ENCODE peak calls at places on chromosomes 12 and 14, in four cellular contexts. K is nephron progenitor cell, A is T follicular helper cell, U is endodermal cell. I is an unnamed sample.

GRCh38 chr12:123998344-123998941 is 25.4 kb downstream of the ZNF664 start:
- DNase-seq in K (no peak), A (no peak), U (no peak), I (peak)

GRCh38 chr12:33439587-33440011 is at the start of gene SYT10:
- DNase-seq in K (peak), A (no peak), U (peak), I (peak)

GRCh38 chr14:77000340-77001235 is 27.9 kb downstream of the IRF2BPL start:
- DNase-seq in K (peak), A (no peak), U (peak), I (peak)

GRCh38 chr12:124698211-124698997 is 131.0 kb upstream of the NCOR2 start:
- DNase-seq in K (no peak), A (no peak), U (no peak), I (peak)

GRCh38 chr12:124500232-124501079 is 67.0 kb downstream of the NCOR2 start:
- DNase-seq in K (peak), A (no peak), U (peak), I (peak)

GRCh38 chr14:74528406-74528805 is 34.8 kb downstream of the ISCA2 start:
- DNase-seq in K (no peak), A (no peak), U (no peak), I (no peak)

GRCh38 chr14:50667491-50668007 is 557 bp downstream of the SAV1 start:
- DNase-seq in K (no peak), A (peak), U (peak), I (no peak)

GRCh38 chr12:121295746-121296617 is 527 bp downstream of the CAMKK2 start:
- DNase-seq in K (peak), A (no peak), U (peak), I (peak)

GRCh38 chr12:10067942-10068341 is 30.8 kb downstream of the CLEC1A start:
- DNase-seq in K (no peak), A (no peak), U (no peak), I (peak)

GRCh38 chr14:74804219-74804825 is 41.2 kb downstream of the YLPM1 start:
- DNase-seq in K (no peak), A (no peak), U (peak), I (peak)

I was measured in mesenchymal stem cell.